ENCODE peak calls at places on chromosomes 16 and 17, in five cellular contexts. B is mammary epithelial cell; Y is HFFc6; C is pancreas; E is activated gamma-delta T cell treated with anti-CD3 and anti-CD28 coated beads, Interleukin-2, amount 50 U/mL, for 16 hours. O is an unnamed sample.
A peak's percentile ranks its signal among the peaks of the same experiment; 100 is the strongest.

GRCh38 chr17:66560691-66561090 is 258.3 kb downstream of the PRKCA start:
- DNase-seq in E (no peak), B (no peak), Y (no peak), C (no peak), O (no peak)

GRCh38 chr16:2838928-2839327 is 8.8 kb downstream of the ZG16B start:
- DNase-seq in Y (peak; percentile 76), E (peak; percentile 47), C (peak; percentile 86), B (peak; percentile 69), O (peak; percentile 72)

GRCh38 chr17:30600830-30601494 is 123.8 kb downstream of the GOSR1 start:
- DNase-seq in E (no peak), C (no peak), Y (no peak), B (peak; percentile 55), O (peak; percentile 6)

GRCh38 chr17:72139213-72139612 is 18.4 kb downstream of the SOX9 start:
- DNase-seq in B (peak; percentile 77), C (no peak), E (no peak), Y (no peak), O (no peak)

GRCh38 chr17:80649200-80649644 is 104.6 kb downstream of the RPTOR start:
- DNase-seq in Y (no peak), E (no peak), B (peak; percentile 42), C (no peak), O (no peak)

GRCh38 chr17:56031636-56032035 is 121.6 kb upstream of the ANKFN1 start:
- DNase-seq in C (no peak), E (no peak), B (no peak), Y (no peak), O (no peak)

GRCh38 chr16:53457670-53458069 is 23.4 kb downstream of the RBL2 start:
- DNase-seq in Y (no peak), B (peak; percentile 29), C (no peak), E (peak; percentile 66), O (peak; percentile 82)

GRCh38 chr17:82449883-82450356 is 632 bp downstream of the CYBC1 start:
- DNase-seq in Y (no peak), C (no peak), E (no peak), B (no peak), O (no peak)

GRCh38 chr16:19886061-19886792 is 1.6 kb upstream of the GPRC5B start:
- DNase-seq in C (peak; percentile 89), B (peak; percentile 53), Y (peak; percentile 66), E (peak; percentile 68), O (peak; percentile 71)

GRCh38 chr17:6233339-6233738 is 163.2 kb downstream of the WSCD1 start:
- DNase-seq in Y (no peak), E (no peak), B (no peak), C (no peak), O (no peak)

GRCh38 chr16:71489122-71489521 is at the start of gene ZNF19:
- DNase-seq in E (no peak), B (no peak), Y (no peak), C (no peak), O (no peak)

GRCh38 chr16:23024044-23024443 is 125.2 kb downstream of the USP31 start:
- DNase-seq in C (no peak), B (no peak), Y (no peak), E (no peak), O (no peak)

GRCh38 chr16:50086176-50086575 is 20.4 kb downstream of the HEATR3 start:
- DNase-seq in B (no peak), Y (no peak), E (no peak), C (no peak), O (no peak)

GRCh38 chr17:29671661-29672060 is 48.9 kb upstream of the CORO6 start:
- DNase-seq in B (no peak), Y (no peak), C (no peak), E (no peak), O (no peak)

GRCh38 chr17:44589316-44590071 is 32.2 kb downstream of the FZD2 start:
- DNase-seq in Y (peak; percentile 46), B (no peak), E (no peak), C (no peak), O (no peak)

GRCh38 chr16:80403871-80404270 is 136.9 kb upstream of the DYNLRB2 start:
- DNase-seq in C (no peak), E (no peak), Y (no peak), B (no peak), O (no peak)

GRCh38 chr16:30028438-30029093 is 2.5 kb downstream of the TLCD3B start:
- DNase-seq in E (no peak), B (no peak), Y (no peak), C (no peak), O (no peak)

GRCh38 chr17:1018547-1018946 is 21.6 kb downstream of the TIMM22 start:
- DNase-seq in E (no peak), B (no peak), Y (no peak), C (no peak), O (no peak)

GRCh38 chr16:68470461-68471150 is 22.3 kb upstream of the SMPD3 start:
- DNase-seq in C (no peak), E (no peak), B (no peak), Y (no peak), O (no peak)

GRCh38 chr16:11743308-11744074 is 834 bp upstream of the TXNDC11 start:
- DNase-seq in Y (peak; percentile 25), C (no peak), B (peak; percentile 38), E (no peak), O (peak; percentile 7)

GRCh38 chr16:22369221-22369811 is 5.1 kb downstream of the CDR2 start:
- DNase-seq in Y (peak; percentile 41), C (no peak), E (no peak), B (no peak), O (no peak)

GRCh38 chr17:1241904-1242303 is 28.3 kb upstream of the BHLHA9 start:
- DNase-seq in B (no peak), C (no peak), E (no peak), Y (no peak), O (no peak)

GRCh38 chr17:46977348-46977747 is 1.7 kb downstream of the RPRML start:
- DNase-seq in Y (peak; percentile 32), B (peak; percentile 46), C (peak; percentile 67), E (no peak), O (no peak)

GRCh38 chr16:57764341-57765159 is 29.0 kb downstream of the KATNB1 start:
- DNase-seq in Y (peak; percentile 90), C (no peak), E (no peak), B (peak; percentile 90), O (no peak)

GRCh38 chr17:948284-948852 is 31.2 kb downstream of the NXN start:
- DNase-seq in E (no peak), Y (no peak), C (no peak), B (no peak), O (no peak)

GRCh38 chr17:45228985-45229517 is 7.4 kb downstream of the FMNL1 start:
- DNase-seq in C (no peak), Y (peak; percentile 71), B (peak; percentile 90), E (peak; percentile 79), O (peak; percentile 95)

GRCh38 chr17:73480740-73481139 is 163.5 kb downstream of the SDK2 start:
- DNase-seq in C (no peak), E (no peak), Y (no peak), B (no peak), O (no peak)

GRCh38 chr17:9905902-9906301 is 831 bp upstream of the RCVRN start:
- DNase-seq in B (no peak), Y (peak; percentile 22), E (no peak), C (no peak), O (no peak)

GRCh38 chr17:5049314-5049819 is 14.1 kb upstream of the SLC52A1 start:
- DNase-seq in Y (no peak), E (peak; percentile 38), C (no peak), B (no peak), O (peak; percentile 60)

GRCh38 chr16:75189638-75190245 is 17.2 kb downstream of the CTRB2 start:
- DNase-seq in Y (no peak), E (no peak), B (no peak), C (no peak), O (no peak)

GRCh38 chr17:81379523-81379942 is 15.7 kb upstream of the BAHCC1 start:
- DNase-seq in E (no peak), Y (no peak), C (peak; percentile 67), B (peak; percentile 65), O (no peak)

GRCh38 chr17:69227536-69227935 is 1.1 kb downstream of the ABCA10 start:
- DNase-seq in B (no peak), C (no peak), E (no peak), Y (no peak), O (no peak)

GRCh38 chr16:14559809-14560227 is 70.2 kb downstream of the PARN start:
- DNase-seq in B (no peak), C (no peak), E (no peak), Y (no peak), O (no peak)

GRCh38 chr16:73248316-73248715 is 200.4 kb upstream of the ZFHX3 start:
- DNase-seq in B (no peak), C (no peak), E (no peak), Y (no peak), O (no peak)

GRCh38 chr17:36614974-36615373 is 13.6 kb downstream of the MRM1 start:
- DNase-seq in B (no peak), C (no peak), Y (no peak), E (no peak), O (no peak)